ENCODE peak calls at places on chromosomes 13 and 19, in four cellular contexts. One of them, this sample, is unnamed.

GRCh38 chr19:10624585-10624984 is 768 bp upstream of the SLC44A2 start:
- DNase-seq in H1: no peak
- DNase-seq in H9: no peak
- DNase-seq in mesendoderm: no peak
- DNase-seq in this sample: no peak

GRCh38 chr19:52592301-52592700 is 22.2 kb downstream of the ZNF701 start:
- DNase-seq in H9: no peak
- DNase-seq in H1: no peak
- DNase-seq in mesendoderm: no peak
- DNase-seq in this sample: no peak

GRCh38 chr13:80889829-80890228 is 548.9 kb upstream of the SPRY2 start:
- DNase-seq in H9: no peak
- DNase-seq in mesendoderm: no peak
- DNase-seq in H1: no peak
- DNase-seq in this sample: no peak

GRCh38 chr13:29591310-29591709 is 4.2 kb downstream of the SLC7A1 start:
- DNase-seq in H9: no peak
- DNase-seq in H1: no peak
- DNase-seq in mesendoderm: no peak
- DNase-seq in this sample: peak

GRCh38 chr19:29515706-29516357 is 10.0 kb upstream of the VSTM2B start:
- DNase-seq in H9: no peak
- DNase-seq in mesendoderm: no peak
- DNase-seq in H1: no peak
- DNase-seq in this sample: no peak

GRCh38 chr19:36771275-36772231 is 1.1 kb downstream of the ZNF850 start:
- DNase-seq in H9: peak
- DNase-seq in H1: peak
- DNase-seq in mesendoderm: peak
- DNase-seq in this sample: peak

GRCh38 chr13:108963846-108964600 is 334.6 kb downstream of the MYO16 start:
- DNase-seq in mesendoderm: no peak
- DNase-seq in H1: no peak
- DNase-seq in H9: no peak
- DNase-seq in this sample: peak

GRCh38 chr19:19451429-19452240 is 46.2 kb downstream of the GATAD2A start:
- DNase-seq in H9: no peak
- DNase-seq in H1: no peak
- DNase-seq in mesendoderm: no peak
- DNase-seq in this sample: no peak

GRCh38 chr19:42420055-42420544 is 7.1 kb downstream of the LIPE start:
- DNase-seq in mesendoderm: peak
- DNase-seq in H1: peak
- DNase-seq in H9: peak
- DNase-seq in this sample: peak

GRCh38 chr13:47890146-47890814 is 110.8 kb downstream of the SUCLA2 start:
- DNase-seq in H9: no peak
- DNase-seq in H1: no peak
- DNase-seq in mesendoderm: no peak
- DNase-seq in this sample: no peak

GRCh38 chr13:47886314-47886713 is 114.8 kb downstream of the SUCLA2 start:
- DNase-seq in H9: no peak
- DNase-seq in mesendoderm: peak
- DNase-seq in H1: no peak
- DNase-seq in this sample: no peak
- H3K56ac ChIP-seq in H9: no peak
- H3K56ac ChIP-seq in mesendoderm: no peak
- H3K56ac ChIP-seq in H1: no peak
- H3K56ac ChIP-seq in this sample: no peak

GRCh38 chr13:40779049-40779448 is 8.1 kb upstream of the MRPS31 start:
- DNase-seq in mesendoderm: peak
- DNase-seq in H1: no peak
- DNase-seq in H9: peak
- DNase-seq in this sample: no peak

GRCh38 chr13:40777957-40778235 is 6.9 kb upstream of the MRPS31 start:
- DNase-seq in mesendoderm: no peak
- DNase-seq in H9: no peak
- DNase-seq in H1: no peak
- DNase-seq in this sample: no peak

GRCh38 chr13:40780822-40781401 is 8.5 kb upstream of the SLC25A15 start:
- DNase-seq in H1: no peak
- DNase-seq in mesendoderm: peak
- DNase-seq in H9: peak
- DNase-seq in this sample: peak

GRCh38 chr13:40781717-40782116 is 7.7 kb upstream of the SLC25A15 start:
- DNase-seq in mesendoderm: no peak
- DNase-seq in H9: no peak
- DNase-seq in H1: no peak
- DNase-seq in this sample: no peak

DNA sequence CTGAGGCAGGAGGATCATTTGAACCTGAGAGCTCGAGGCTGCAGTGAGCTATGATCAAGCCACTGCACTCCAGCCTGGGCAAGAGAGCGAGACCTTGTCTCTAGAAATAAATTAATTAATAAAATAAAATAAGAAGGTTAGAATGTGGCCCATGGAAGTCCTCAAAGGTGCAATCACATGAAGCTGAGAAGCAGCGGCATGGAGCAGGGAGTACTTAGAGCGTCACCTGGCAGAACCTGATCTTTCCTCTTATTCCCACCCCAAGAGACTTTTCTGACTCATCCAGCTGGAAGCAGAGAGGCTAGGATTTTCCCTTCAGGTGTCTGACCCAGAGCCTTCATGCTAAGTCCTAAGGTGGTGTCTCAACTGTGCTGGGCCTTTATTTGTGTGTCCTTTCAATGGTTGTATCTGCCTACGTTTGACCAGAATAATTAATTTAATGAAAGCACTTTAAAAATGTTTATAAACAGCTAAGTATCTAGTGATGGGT is 8.9 kb upstream of the MRPS31 start:
- DNase-seq in H1: no peak
- DNase-seq in mesendoderm: no peak
- DNase-seq in H9: no peak
- DNase-seq in this sample: no peak
- H3K23ac ChIP-seq in H1: no peak
- H3K23ac ChIP-seq in mesendoderm: no peak
- H3K23ac ChIP-seq in H9: no peak
- H3K23ac ChIP-seq in this sample: no peak

GRCh38 chr19:1063909-1064660 is 2.9 kb upstream of the ARHGAP45 start:
- DNase-seq in mesendoderm: peak
- DNase-seq in H1: peak
- DNase-seq in H9: peak
- DNase-seq in this sample: no peak
- H2BK15ac ChIP-seq in mesendoderm: no peak
- H2BK15ac ChIP-seq in H1: no peak
- H2BK15ac ChIP-seq in H9: no peak
- H2BK15ac ChIP-seq in this sample: no peak

GRCh38 chr13:28237944-28238343 is 99.6 kb downstream of the PAN3 start:
- DNase-seq in H1: no peak
- DNase-seq in mesendoderm: peak
- DNase-seq in H9: no peak
- DNase-seq in this sample: no peak

GRCh38 chr13:28239374-28239773 is 101.0 kb downstream of the PAN3 start:
- DNase-seq in H9: no peak
- DNase-seq in mesendoderm: no peak
- DNase-seq in H1: no peak
- DNase-seq in this sample: peak
- H3K56ac ChIP-seq in H9: no peak
- H3K56ac ChIP-seq in mesendoderm: no peak
- H3K56ac ChIP-seq in H1: no peak
- H3K56ac ChIP-seq in this sample: no peak

GRCh38 chr13:99979453-99980200 is 2.0 kb upstream of the ZIC2 start:
- DNase-seq in H9: peak
- DNase-seq in mesendoderm: peak
- DNase-seq in H1: peak
- DNase-seq in this sample: no peak

GRCh38 chr13:99981115-99982020 is at the start of gene ZIC2:
- DNase-seq in H1: peak
- DNase-seq in mesendoderm: peak
- DNase-seq in H9: peak
- DNase-seq in this sample: no peak

GRCh38 chr13:99982021-99982740 is 597 bp downstream of the ZIC2 start:
- DNase-seq in mesendoderm: peak
- DNase-seq in H1: no peak
- DNase-seq in H9: no peak
- DNase-seq in this sample: no peak

GRCh38 chr13:99978781-99979452 is 2.7 kb upstream of the ZIC2 start:
- DNase-seq in H1: peak
- DNase-seq in mesendoderm: peak
- DNase-seq in H9: peak
- DNase-seq in this sample: no peak

GRCh38 chr13:99980201-99981114 is 1.1 kb upstream of the ZIC2 start:
- DNase-seq in H9: peak
- DNase-seq in mesendoderm: peak
- DNase-seq in H1: peak
- DNase-seq in this sample: peak
- H3K23ac ChIP-seq in H9: no peak
- H3K23ac ChIP-seq in mesendoderm: no peak
- H3K23ac ChIP-seq in H1: no peak
- H3K23ac ChIP-seq in this sample: no peak

GRCh38 chr19:49850221-49850486 is 805 bp upstream of the PTOV1 start:
- DNase-seq in mesendoderm: no peak
- DNase-seq in H9: no peak
- DNase-seq in H1: no peak
- DNase-seq in this sample: no peak

GRCh38 chr19:49848938-49849337 is 2.0 kb upstream of the PTOV1 start:
- DNase-seq in mesendoderm: no peak
- DNase-seq in H1: no peak
- DNase-seq in H9: no peak
- DNase-seq in this sample: no peak

GRCh38 chr19:49849433-49850220 is 1.3 kb upstream of the PTOV1 start:
- DNase-seq in H1: no peak
- DNase-seq in H9: no peak
- DNase-seq in mesendoderm: no peak
- DNase-seq in this sample: no peak

GRCh38 chr19:49851456-49852259 is 699 bp downstream of the PTOV1 start:
- DNase-seq in H1: peak
- DNase-seq in H9: peak
- DNase-seq in mesendoderm: peak
- DNase-seq in this sample: no peak

GRCh38 chr19:49850487-49851342 is at the start of gene PTOV1:
- DNase-seq in mesendoderm: peak
- DNase-seq in H9: peak
- DNase-seq in H1: peak
- DNase-seq in this sample: peak
- H2BK15ac ChIP-seq in mesendoderm: no peak
- H2BK15ac ChIP-seq in H9: no peak
- H2BK15ac ChIP-seq in H1: peak
- H2BK15ac ChIP-seq in this sample: peak

DNA sequence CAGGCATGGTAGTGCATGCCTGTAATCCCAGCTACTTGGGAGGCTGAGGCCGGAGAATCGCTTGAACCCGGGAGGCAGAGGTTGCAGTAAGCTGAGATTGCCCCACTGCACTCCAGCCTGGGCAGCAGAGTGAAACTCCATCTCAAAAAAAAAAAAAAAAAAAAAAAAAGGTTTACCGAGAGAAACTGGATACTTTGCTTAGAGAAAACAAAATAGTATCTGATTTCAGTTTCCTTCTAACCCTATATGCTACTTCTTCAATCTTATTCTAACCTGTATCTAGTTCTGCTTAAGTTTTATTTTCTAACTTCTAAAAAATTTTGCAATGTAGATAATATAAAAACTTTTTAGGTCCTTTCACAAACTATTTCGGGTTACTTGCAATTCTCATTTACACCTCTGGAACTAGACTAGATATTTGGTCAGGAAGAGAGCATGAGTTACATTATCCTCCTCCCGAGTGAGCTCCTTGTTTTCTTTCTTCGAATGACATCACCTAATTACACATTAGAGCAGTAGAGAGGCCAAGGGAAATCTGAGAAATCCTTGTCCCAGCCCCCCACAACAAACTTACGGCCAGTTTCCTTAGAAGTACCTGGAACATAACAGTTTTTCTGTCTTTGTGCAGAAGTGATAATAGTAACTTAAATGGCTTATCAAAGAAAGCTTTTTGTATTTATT is 128.9 kb downstream of the B3GLCT start:
- DNase-seq in H1: no peak
- DNase-seq in mesendoderm: peak
- DNase-seq in H9: no peak
- DNase-seq in this sample: peak
- H3K56ac ChIP-seq in H1: no peak
- H3K56ac ChIP-seq in mesendoderm: no peak
- H3K56ac ChIP-seq in H9: no peak
- H3K56ac ChIP-seq in this sample: no peak

DNA sequence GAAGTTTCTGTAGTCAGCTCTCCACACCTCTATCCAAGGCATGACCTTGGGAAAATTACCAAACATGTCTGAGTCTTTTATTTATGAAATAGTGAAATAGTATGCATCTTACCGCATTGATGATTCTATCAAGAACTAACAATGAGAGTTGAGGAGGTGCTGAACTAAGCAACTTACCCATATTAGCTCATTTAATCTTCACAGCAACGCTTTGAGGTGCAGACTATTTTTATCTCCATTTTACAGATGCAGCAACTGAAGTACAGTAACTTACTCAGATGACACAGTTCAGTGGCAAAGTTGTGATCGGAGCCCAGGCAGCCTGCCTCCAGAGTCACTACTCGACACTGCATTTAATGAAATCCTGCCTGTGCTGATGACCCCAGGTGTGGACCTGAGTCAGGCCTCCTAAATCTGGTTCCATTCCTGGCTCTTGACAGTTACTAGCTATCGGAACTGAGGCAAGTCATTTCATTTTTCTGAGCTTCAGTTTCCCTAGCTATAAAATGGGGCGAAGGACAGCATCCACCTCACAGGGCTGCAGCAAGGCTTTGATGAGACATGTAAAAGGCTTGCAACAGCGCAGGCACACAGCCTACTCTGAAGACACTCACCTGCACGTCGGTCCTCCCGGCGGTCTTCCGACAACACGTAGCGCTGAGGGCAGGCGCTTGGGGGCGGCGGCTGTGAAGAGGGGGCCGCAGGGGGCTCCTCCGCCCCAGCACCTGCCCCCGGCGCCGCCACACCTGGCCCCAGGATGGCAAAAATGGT is 1.6 kb downstream of the MYPOP start:
- DNase-seq in H1: no peak
- DNase-seq in H9: peak
- DNase-seq in mesendoderm: peak
- DNase-seq in this sample: no peak
- H3K23ac ChIP-seq in H1: no peak
- H3K23ac ChIP-seq in H9: no peak
- H3K23ac ChIP-seq in mesendoderm: no peak
- H3K23ac ChIP-seq in this sample: peak

This sample was measured in IMR-90.